ENCODE peak calls at places on chromosomes 5 and 9, in six cellular contexts. One of them, this sample, is unnamed.

GRCh38 chr5:40904205-40904993 is 4.9 kb upstream of the C7 start:
- DNase-seq in GM04504: peak; percentile 13
- DNase-seq in NCI-H1105: peak; percentile 10
- DNase-seq in endothelial cell: peak; percentile 66
- DNase-seq in non-pigmented ciliary epithelial cell: peak; percentile 30
- DNase-seq in HS-27A: peak; percentile 47
- DNase-seq in this sample: peak; percentile 15

GRCh38 chr9:127509261-127509954 is 58.1 kb downstream of the LRSAM1 start:
- DNase-seq in GM04504: no peak
- DNase-seq in endothelial cell: no peak
- DNase-seq in NCI-H1105: no peak
- DNase-seq in HS-27A: no peak
- DNase-seq in non-pigmented ciliary epithelial cell: no peak
- DNase-seq in this sample: no peak

GRCh38 chr5:65015767-65016166 is 247.0 kb downstream of the CWC27 start:
- DNase-seq in GM04504: no peak
- DNase-seq in non-pigmented ciliary epithelial cell: no peak
- DNase-seq in endothelial cell: no peak
- DNase-seq in NCI-H1105: no peak
- DNase-seq in HS-27A: no peak
- DNase-seq in this sample: no peak

GRCh38 chr5:171650605-171651004 is 135.0 kb upstream of the SMIM23 start:
- DNase-seq in GM04504: no peak
- DNase-seq in non-pigmented ciliary epithelial cell: no peak
- DNase-seq in HS-27A: no peak
- DNase-seq in NCI-H1105: no peak
- DNase-seq in endothelial cell: no peak
- DNase-seq in this sample: no peak

GRCh38 chr5:111124793-111125192 is 32.6 kb downstream of the WDR36 start:
- DNase-seq in GM04504: no peak
- DNase-seq in non-pigmented ciliary epithelial cell: no peak
- DNase-seq in endothelial cell: no peak
- DNase-seq in HS-27A: no peak
- DNase-seq in NCI-H1105: no peak
- DNase-seq in this sample: no peak

GRCh38 chr9:34589656-34590375 is at the start of gene CNTFR:
- DNase-seq in GM04504: no peak
- DNase-seq in NCI-H1105: peak; percentile 59
- DNase-seq in endothelial cell: peak; percentile 40
- DNase-seq in non-pigmented ciliary epithelial cell: no peak
- DNase-seq in HS-27A: no peak
- DNase-seq in this sample: no peak

GRCh38 chr9:79256691-79257213 is 315.0 kb upstream of the TLE4 start:
- DNase-seq in GM04504: peak; percentile 87
- DNase-seq in endothelial cell: no peak
- DNase-seq in NCI-H1105: peak; percentile 83
- DNase-seq in HS-27A: no peak
- DNase-seq in non-pigmented ciliary epithelial cell: peak; percentile 40
- DNase-seq in this sample: no peak

GRCh38 chr9:113853333-113853732 is 22.8 kb upstream of the ZNF618 start:
- DNase-seq in GM04504: no peak
- DNase-seq in NCI-H1105: no peak
- DNase-seq in HS-27A: no peak
- DNase-seq in endothelial cell: no peak
- DNase-seq in non-pigmented ciliary epithelial cell: no peak
- DNase-seq in this sample: no peak

GRCh38 chr9:2319421-2319820 is 302.2 kb upstream of the VLDLR start:
- DNase-seq in HS-27A: no peak
- DNase-seq in GM04504: no peak
- DNase-seq in non-pigmented ciliary epithelial cell: no peak
- DNase-seq in NCI-H1105: no peak
- DNase-seq in endothelial cell: no peak
- DNase-seq in this sample: no peak